ENCODE peak calls at places on chromosomes 6 and 20, in four cellular contexts. G is GM23248, H is A549, J is dorsolateral prefrontal cortex. P is an unnamed sample.

GRCh38 chr20:58246346-58246745 is 17.9 kb upstream of the ANKRD60 start:
- DNase-seq in G (peak), H (peak), J (no peak), P (no peak)

GRCh38 chr6:9554806-9555205 is 860.1 kb downstream of the TFAP2A start:
- DNase-seq in G (no peak), H (no peak), J (no peak), P (no peak)

GRCh38 chr6:73418081-73418741 is 23.6 kb downstream of the DDX43 start:
- DNase-seq in G (peak), H (no peak), J (no peak), P (peak)

GRCh38 chr6:35425284-35425683 is 26.9 kb upstream of the FANCE start:
- DNase-seq in G (peak), H (no peak), J (no peak), P (peak)

GRCh38 chr20:53569606-53570307 is 23.9 kb downstream of the ZNF217 start:
- DNase-seq in G (no peak), H (no peak), J (no peak), P (no peak)

GRCh38 chr6:161344640-161345039 is 70.8 kb upstream of the AGPAT4 start:
- DNase-seq in G (no peak), H (no peak), J (no peak), P (no peak)

GRCh38 chr6:96631248-96631647 is 68.3 kb downstream of the FHL5 start:
- DNase-seq in G (peak), H (no peak), J (no peak), P (no peak)

GRCh38 chr6:64505312-64505711 is 869.7 kb downstream of the PHF3 start:
- DNase-seq in G (peak), H (no peak), J (no peak), P (no peak)

GRCh38 chr6:31092769-31093505 is 19.4 kb downstream of the C6orf15 start:
- DNase-seq in G (no peak), H (no peak), J (no peak), P (no peak)

GRCh38 chr6:7389162-7389450 is 436 bp downstream of the CAGE1 start:
- DNase-seq in G (peak), H (peak), J (no peak), P (peak)

GRCh38 chr6:48150701-48151100 is 39.7 kb upstream of the PTCHD4 start:
- DNase-seq in G (no peak), H (no peak), J (no peak), P (no peak)

GRCh38 chr6:154868143-154868594 is 126.9 kb upstream of the TIAM2 start:
- DNase-seq in G (peak), H (peak), J (no peak), P (peak)

GRCh38 chr6:145749632-145750031 is 14.3 kb upstream of the EPM2A start:
- DNase-seq in G (peak), H (no peak), J (no peak), P (peak)

GRCh38 chr20:36847009-36847709 is 28.8 kb upstream of the TLDC2 start:
- DNase-seq in G (peak), H (no peak), J (peak), P (peak)

GRCh38 chr20:57263127-57263609 is 3.3 kb downstream of the BMP7 start:
- DNase-seq in G (no peak), H (no peak), J (no peak), P (no peak)

DNA sequence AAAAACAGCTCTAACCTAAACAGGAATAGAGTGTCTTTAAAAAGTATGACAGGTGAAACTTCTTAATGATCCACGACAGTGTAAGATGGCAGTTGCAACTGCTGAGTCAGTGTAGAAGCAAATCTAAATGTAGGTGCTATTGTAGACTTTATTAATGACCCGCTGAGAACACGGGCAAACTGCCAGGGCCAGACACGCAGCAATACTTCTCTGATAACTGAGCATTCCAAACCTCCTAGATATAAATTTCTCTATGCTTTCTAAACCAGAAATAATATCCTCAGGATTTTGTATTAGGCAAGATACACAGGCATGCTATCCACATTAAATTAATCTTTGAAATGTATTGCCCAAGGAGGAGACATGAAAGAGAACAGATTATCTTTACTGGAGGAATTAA is 1076.4 kb downstream of the HACE1 start:
- DNase-seq in G (no peak), H (no peak), J (no peak), P (no peak)
- H3K27ac ChIP-seq in G (no peak), H (no peak), J (no peak), P (no peak)

GRCh38 chr6:37974381-37974780 is 154.9 kb downstream of the ZFAND3 start:
- DNase-seq in G (no peak), H (no peak), J (no peak), P (no peak)

GRCh38 chr6:37972994-37973757 is 153.6 kb downstream of the ZFAND3 start:
- DNase-seq in G (peak), H (no peak), J (no peak), P (no peak)

GRCh38 chr6:37971263-37971662 is 151.7 kb downstream of the ZFAND3 start:
- DNase-seq in G (peak), H (no peak), J (no peak), P (no peak)

GRCh38 chr6:37974943-37975342 is 155.4 kb downstream of the ZFAND3 start:
- DNase-seq in G (no peak), H (no peak), J (no peak), P (no peak)

DNA sequence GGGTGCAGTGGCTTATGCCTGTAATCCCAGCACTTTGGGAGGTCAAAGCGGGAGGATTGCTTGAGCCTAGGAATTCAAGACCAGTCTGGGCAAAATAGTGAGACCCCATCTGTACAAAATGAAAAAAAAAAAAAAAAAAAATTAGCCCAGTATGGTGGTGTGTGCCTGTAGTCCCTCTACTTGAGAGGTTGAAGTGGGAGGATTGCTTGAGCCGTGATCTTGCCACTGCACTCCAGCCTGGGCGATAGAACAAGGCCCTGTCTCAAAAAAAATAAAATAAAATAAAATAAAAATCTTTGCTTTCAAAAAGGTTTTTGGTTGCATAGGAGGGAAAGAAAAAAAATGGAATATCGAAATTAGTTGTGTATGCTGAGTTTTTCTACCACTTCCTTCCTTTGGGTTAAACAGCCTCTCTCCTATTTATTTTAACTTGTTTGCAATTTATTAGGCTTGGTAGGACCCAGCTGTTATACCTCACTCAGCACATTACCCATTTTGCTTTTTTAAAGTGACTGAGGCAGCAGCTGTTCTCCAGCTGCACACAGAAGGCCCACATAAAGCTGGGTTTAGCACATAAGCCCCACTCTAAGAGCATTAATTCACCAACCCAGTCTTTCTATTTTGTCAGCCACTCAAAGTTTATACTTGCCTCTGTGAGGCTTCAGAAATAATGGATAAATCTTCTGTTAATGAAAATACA is 152.3 kb downstream of the ZFAND3 start:
- DNase-seq in G (no peak), H (no peak), J (no peak), P (peak)
- H3K27ac ChIP-seq in G (no peak), H (no peak), J (no peak), P (peak)

GRCh38 chr6:33699739-33700138 is 11.8 kb downstream of the UQCC2 start:
- DNase-seq in G (no peak), H (no peak), J (no peak), P (no peak)
- H3K27ac ChIP-seq in G (no peak), H (no peak), J (no peak), P (no peak)

GRCh38 chr20:367486-367887 is 13.1 kb upstream of the TRIB3 start:
- DNase-seq in G (no peak), H (no peak), J (no peak), P (no peak)
- H3K27ac ChIP-seq in G (no peak), H (peak), J (no peak), P (no peak)

GRCh38 chr6:84653027-84653551 is 111.3 kb downstream of the TBX18 start:
- DNase-seq in G (no peak), H (no peak), J (no peak), P (no peak)
- H3K27ac ChIP-seq in G (no peak), H (peak), J (no peak), P (no peak)

GRCh38 chr6:149854532-149854931 is 9.6 kb downstream of the LRP11 start:
- DNase-seq in G (peak), H (peak), J (no peak), P (no peak)

GRCh38 chr6:149855040-149855654 is 9.0 kb downstream of the LRP11 start:
- DNase-seq in G (peak), H (peak), J (no peak), P (peak)

GRCh38 chr6:149856256-149856994 is 7.7 kb downstream of the LRP11 start:
- DNase-seq in G (peak), H (no peak), J (no peak), P (no peak)

GRCh38 chr6:149857541-149857940 is 6.6 kb downstream of the LRP11 start:
- DNase-seq in G (no peak), H (no peak), J (no peak), P (no peak)

DNA sequence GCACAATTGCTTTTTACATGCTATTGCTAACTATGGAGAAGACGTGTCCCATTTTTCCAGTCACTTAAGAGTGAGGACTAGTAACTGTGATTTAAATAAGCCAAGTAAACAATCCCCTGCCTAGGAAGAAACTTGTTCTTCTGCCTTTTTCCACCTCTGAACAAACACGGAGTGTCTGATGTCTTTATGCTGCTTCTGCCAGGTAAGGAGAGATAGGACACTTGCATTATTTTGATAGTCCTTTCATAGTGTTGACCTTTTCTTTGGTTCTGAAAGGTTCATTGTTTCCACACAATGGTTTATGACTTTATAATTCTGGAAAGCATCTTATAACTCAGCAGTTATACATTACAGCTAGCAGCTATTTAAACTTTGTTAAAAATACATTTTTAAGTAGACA is 8.4 kb downstream of the LRP11 start:
- DNase-seq in G (no peak), H (no peak), J (no peak), P (no peak)
- H3K27ac ChIP-seq in G (peak), H (peak), J (no peak), P (peak)

DNA sequence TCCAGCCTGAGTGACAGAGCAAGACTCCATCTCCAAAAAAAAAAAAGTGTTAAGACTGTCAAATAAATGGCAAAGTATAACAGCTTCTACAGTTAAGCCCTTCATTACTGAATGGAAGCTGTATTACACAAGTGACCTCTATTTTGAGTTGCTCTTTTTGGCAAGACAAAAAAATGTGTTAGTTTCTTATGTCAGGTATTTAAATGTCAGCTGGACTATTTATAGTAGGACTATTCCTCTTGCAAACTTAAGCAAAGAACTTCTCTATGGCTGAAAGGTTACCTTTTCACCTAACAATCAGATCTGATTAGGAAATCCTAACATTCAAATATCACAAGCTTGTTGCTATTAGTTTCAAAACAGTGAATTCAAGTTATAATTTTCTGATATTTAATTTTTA is 12.4 kb downstream of the UBE2V1 start:
- DNase-seq in G (no peak), H (no peak), J (no peak), P (no peak)
- H3K27ac ChIP-seq in G (peak), H (no peak), J (no peak), P (no peak)

P was measured in IMR-90.